ENCODE peak calls at places on chromosomes 3 and 15, in four cellular contexts. J is GM12878, W is HepG2, D is K562. C is an unnamed sample.

GRCh38 chr3:106299300-106300098 is 430.7 kb upstream of the CBLB start:
- DNase-seq in J (peak), D (no peak), W (no peak), C (no peak)

GRCh38 chr15:67137951-67138935 is 72.8 kb downstream of the SMAD3 start:
- DNase-seq in W (no peak), D (peak), J (no peak), C (no peak)

GRCh38 chr3:149632225-149632624 is 25.6 kb downstream of the WWTR1 start:
- DNase-seq in J (no peak), D (no peak), W (no peak), C (no peak)

GRCh38 chr3:133276594-133276993 is 123.3 kb upstream of the BFSP2 start:
- DNase-seq in W (no peak), J (no peak), D (no peak), C (no peak)

GRCh38 chr15:37015476-37015875 is 84.9 kb downstream of the MEIS2 start:
- DNase-seq in J (no peak), D (no peak), W (no peak), C (no peak)

GRCh38 chr3:127114337-127115070 is 78.4 kb upstream of the PRR23E start:
- DNase-seq in W (no peak), D (no peak), J (no peak), C (no peak)

GRCh38 chr3:58189691-58190090 is 21.1 kb downstream of the DNASE1L3 start:
- DNase-seq in D (no peak), W (no peak), J (no peak), C (no peak)

GRCh38 chr3:179037361-179037760 is 34.2 kb downstream of the ZMAT3 start:
- DNase-seq in W (no peak), D (no peak), J (no peak), C (no peak)

GRCh38 chr15:51726302-51727073 is 11.0 kb downstream of the LYSMD2 start:
- DNase-seq in W (peak), J (no peak), D (peak), C (peak)

GRCh38 chr3:125075738-125076137 is 19.9 kb upstream of the HEG1 start:
- DNase-seq in W (no peak), D (no peak), J (no peak), C (no peak)

GRCh38 chr3:190617185-190617584 is 103.3 kb downstream of the IL1RAP start:
- DNase-seq in J (peak), W (peak), D (no peak), C (no peak)

GRCh38 chr3:42960282-42960681 is 18.8 kb upstream of the GASK1A start:
- DNase-seq in D (no peak), W (no peak), J (no peak), C (no peak)

GRCh38 chr3:118882353-118882947 is 152.2 kb downstream of the IGSF11 start:
- DNase-seq in W (peak), D (peak), J (no peak), C (peak)

GRCh38 chr3:87792532-87793321 is 266.1 kb downstream of the CGGBP1 start:
- DNase-seq in D (peak), W (no peak), J (no peak), C (peak)

GRCh38 chr3:129500334-129500658 is 28.1 kb upstream of the RHO start:
- DNase-seq in J (no peak), W (no peak), D (no peak), C (no peak)

GRCh38 chr15:100898661-100899462 is 19.2 kb downstream of the ALDH1A3 start:
- DNase-seq in D (no peak), W (no peak), J (no peak), C (no peak)

GRCh38 chr3:26962419-26963355 is 340.1 kb downstream of the LRRC3B start:
- DNase-seq in D (no peak), W (no peak), J (peak), C (no peak)

GRCh38 chr3:98886525-98886924 is 15.0 kb downstream of the DCBLD2 start:
- DNase-seq in W (no peak), J (no peak), D (no peak), C (no peak)

GRCh38 chr3:11803977-11804903 is 42.4 kb downstream of the TAMM41 start:
- DNase-seq in W (peak), J (no peak), D (peak), C (peak)

GRCh38 chr15:52912172-52912571 is 122.0 kb upstream of the ONECUT1 start:
- DNase-seq in J (no peak), W (no peak), D (no peak), C (no peak)

GRCh38 chr3:185572183-185572582 is 13.9 kb upstream of the SENP2 start:
- DNase-seq in W (no peak), J (no peak), D (peak), C (no peak)

GRCh38 chr3:120908803-120909601 is 997 bp downstream of the STXBP5L start:
- DNase-seq in J (no peak), W (no peak), D (no peak), C (peak)

GRCh38 chr3:141448606-141449216 is 38.1 kb upstream of the RASA2 start:
- DNase-seq in D (no peak), W (no peak), J (no peak), C (no peak)

GRCh38 chr15:70264014-70264492 is 166.3 kb upstream of the TLE3 start:
- DNase-seq in W (no peak), D (no peak), J (no peak), C (no peak)

GRCh38 chr3:100525753-100526612 is 33.6 kb downstream of the TMEM45A start:
- DNase-seq in W (no peak), J (no peak), D (no peak), C (no peak)

GRCh38 chr3:42493126-42493797 is 9.2 kb upstream of the VIPR1 start:
- DNase-seq in J (no peak), D (no peak), W (no peak), C (no peak)

GRCh38 chr15:61584410-61584809 is 355.3 kb upstream of the RORA start:
- DNase-seq in J (no peak), W (no peak), D (no peak), C (no peak)

GRCh38 chr3:44277925-44278324 is 36.2 kb downstream of the TOPAZ1 start:
- DNase-seq in W (no peak), D (no peak), J (no peak), C (no peak)

GRCh38 chr15:63474810-63475316 is 29.5 kb upstream of the USP3 start:
- DNase-seq in J (peak), D (no peak), W (peak), C (no peak)

GRCh38 chr3:66812126-66812525 is 186.0 kb upstream of the KBTBD8 start:
- DNase-seq in D (no peak), J (no peak), W (no peak), C (no peak)

GRCh38 chr3:157573780-157574378 is 70.7 kb upstream of the VEPH1 start:
- DNase-seq in J (no peak), D (no peak), W (no peak), C (no peak)

GRCh38 chr3:130516645-130517512 is at the start of gene COL6A6:
- DNase-seq in D (no peak), J (no peak), W (no peak), C (peak)
- TF ChIP-seq CREB1 in D (no peak), J (no peak), W (no peak), C (no peak)

GRCh38 chr15:90545095-90545494 is 15.4 kb downstream of the CRTC3 start:
- DNase-seq in D (no peak), W (no peak), J (no peak), C (no peak)

GRCh38 chr15:90540768-90541167 is 11.0 kb downstream of the CRTC3 start:
- DNase-seq in J (no peak), D (peak), W (no peak), C (no peak)

GRCh38 chr15:90535254-90535653 is 5.5 kb downstream of the CRTC3 start:
- DNase-seq in D (peak), J (no peak), W (no peak), C (no peak)

GRCh38 chr15:90539789-90540188 is 10.1 kb downstream of the CRTC3 start:
- DNase-seq in W (no peak), D (no peak), J (no peak), C (no peak)
- TF ChIP-seq CBFB in W (no peak), D (no peak), J (no peak), C (no peak)

GRCh38 chr3:78831446-78831972 is 936.3 kb downstream of the ROBO1 start:
- DNase-seq in D (no peak), W (no peak), J (no peak), C (no peak)

GRCh38 chr3:78838362-78838761 is 929.4 kb downstream of the ROBO1 start:
- DNase-seq in W (no peak), J (no peak), D (no peak), C (no peak)

GRCh38 chr3:78830466-78830865 is 937.3 kb downstream of the ROBO1 start:
- DNase-seq in J (no peak), W (no peak), D (no peak), C (no peak)

GRCh38 chr3:78827618-78828017 is 940.2 kb downstream of the ROBO1 start:
- DNase-seq in D (no peak), J (no peak), W (no peak), C (no peak)

DNA sequence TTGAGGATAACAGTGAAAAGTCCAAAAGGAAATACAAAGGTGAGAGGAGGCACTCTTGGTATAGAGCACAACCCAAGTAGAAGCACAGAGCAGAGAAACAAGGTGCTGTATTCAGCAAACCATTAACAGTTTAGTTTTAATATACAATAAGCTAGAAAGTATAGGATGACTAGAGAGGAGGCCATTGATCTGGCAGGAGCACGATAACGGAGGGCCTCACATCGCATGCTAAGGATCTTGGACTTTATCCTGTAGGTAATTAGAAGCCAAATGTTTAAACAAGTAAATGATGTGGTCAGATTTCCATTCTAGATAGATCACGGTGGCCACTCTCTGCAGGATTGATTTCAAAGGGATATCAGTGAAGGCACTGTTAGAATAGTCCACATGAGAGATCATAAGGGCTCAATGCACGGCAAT is 935.0 kb downstream of the ROBO1 start:
- DNase-seq in W (peak), D (no peak), J (no peak), C (no peak)
- TF ChIP-seq CTCF in W (no peak), D (no peak), J (no peak), C (no peak)

DNA sequence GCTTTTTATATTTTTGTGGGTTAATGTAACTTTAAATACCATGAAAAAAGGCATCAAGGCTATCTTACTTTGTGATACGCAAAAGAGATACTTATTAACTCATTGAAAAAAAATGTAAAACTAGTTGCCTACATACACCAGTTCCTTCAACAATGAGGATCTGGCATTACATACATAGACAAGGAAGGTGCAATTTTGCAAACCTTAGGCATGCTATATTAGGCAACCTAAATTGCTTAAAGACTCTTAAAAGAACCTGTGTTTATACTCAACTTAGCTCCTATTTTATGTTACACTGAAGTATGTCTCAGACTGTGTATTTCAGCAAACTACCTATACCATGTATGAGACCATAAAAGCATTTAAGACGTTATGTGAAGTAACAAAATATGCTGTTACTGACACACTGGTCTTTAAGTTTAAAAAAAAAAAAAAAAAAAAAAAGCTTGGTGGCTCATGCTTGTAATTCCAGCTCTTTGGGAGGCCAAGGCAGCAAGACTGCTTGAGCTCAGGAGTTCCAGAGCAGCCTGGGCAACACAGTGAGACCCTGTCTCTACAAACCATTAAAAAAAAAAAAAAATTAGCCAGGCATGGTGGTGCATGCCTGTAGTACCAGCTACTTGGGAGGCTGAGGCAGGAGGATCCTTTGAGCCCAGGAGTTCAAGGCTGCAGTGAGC is 9.1 kb downstream of the TASOR start:
- DNase-seq in D (no peak), J (no peak), W (no peak), C (no peak)
- TF ChIP-seq CREB1 in D (no peak), J (no peak), W (no peak), C (no peak)

GRCh38 chr3:30681276-30682211 is 75.1 kb downstream of the TGFBR2 start:
- DNase-seq in D (no peak), J (no peak), W (no peak), C (no peak)
- TF ChIP-seq CBFB in D (no peak), J (no peak), W (no peak), C (no peak)

GRCh38 chr15:29596266-29596665 is 226.0 kb downstream of the TJP1 start:
- DNase-seq in J (no peak), D (no peak), W (no peak), C (no peak)
- TF ChIP-seq CTCF in J (no peak), D (no peak), W (peak), C (no peak)

DNA sequence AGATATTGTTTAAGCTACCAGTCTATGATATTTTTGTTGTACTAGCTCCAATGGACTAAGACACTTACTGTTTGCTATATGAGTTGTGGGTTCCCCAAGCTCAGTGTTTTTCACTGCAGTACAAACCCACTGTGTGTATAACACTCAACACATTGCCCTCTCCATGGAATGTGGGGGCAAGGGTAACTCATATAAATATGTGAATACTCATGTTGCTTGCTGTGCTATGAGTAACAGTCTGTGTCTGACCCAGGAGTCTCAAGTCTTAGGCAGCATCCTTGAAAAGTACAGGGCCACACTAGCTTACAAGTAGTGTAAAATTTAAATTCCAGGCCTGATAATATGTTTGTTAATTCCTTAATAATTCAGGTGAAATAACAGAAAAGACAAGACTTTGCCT is 22.5 kb upstream of the CNTN3 start:
- DNase-seq in D (no peak), J (no peak), W (no peak), C (no peak)
- TF ChIP-seq CREB1 in D (no peak), J (no peak), W (no peak), C (no peak)

GRCh38 chr15:99143655-99144610 is 39.1 kb downstream of the SYNM start:
- DNase-seq in D (no peak), J (no peak), W (peak), C (no peak)
- TF ChIP-seq CBFB in D (no peak), J (no peak), W (no peak), C (no peak)